ENCODE peak calls at places on chromosomes 1 and 21, in six cellular contexts. I is GM23248; Y is fibroblast of pulmonary artery; G is heart left ventricle; A is naive thymus-derived CD8-positive, alpha-beta T cell; K is right cardiac atrium. E is an unnamed sample.

GRCh38 chr1:7573481-7573880 is 197.6 kb upstream of the VAMP3 start:
- DNase-seq in I (no peak), Y (no peak), G (no peak), A (no peak), K (peak), E (no peak)

GRCh38 chr1:212587304-212588136 is 21.0 kb upstream of the ATF3 start:
- DNase-seq in I (peak), Y (peak), G (no peak), A (no peak), K (no peak), E (peak)

GRCh38 chr21:18951291-18952038 is 547.9 kb upstream of the TMPRSS15 start:
- DNase-seq in I (no peak), Y (peak), G (no peak), A (no peak), K (peak), E (no peak)

GRCh38 chr1:12173631-12174121 is 6.9 kb downstream of the TNFRSF1B start:
- DNase-seq in I (no peak), Y (no peak), G (peak), A (peak), K (peak), E (no peak)

GRCh38 chr1:58884706-58885661 is 101.1 kb upstream of the JUN start:
- DNase-seq in I (no peak), Y (no peak), G (no peak), A (no peak), K (peak), E (no peak)

GRCh38 chr1:158506369-158506987 is 34.5 kb downstream of the OR10R2 start:
- DNase-seq in I (peak), Y (peak), G (peak), A (peak), K (peak), E (no peak)

GRCh38 chr1:66353207-66353606 is 180.7 kb upstream of the SGIP1 start:
- DNase-seq in I (no peak), Y (no peak), G (no peak), A (no peak), K (no peak), E (no peak)

GRCh38 chr1:63350320-63350719 is 17.1 kb upstream of the ALG6 start:
- DNase-seq in I (no peak), Y (no peak), G (no peak), A (no peak), K (no peak), E (no peak)

GRCh38 chr21:36606983-36607325 is 92.0 kb upstream of the SIM2 start:
- DNase-seq in I (no peak), Y (no peak), G (no peak), A (no peak), K (no peak), E (no peak)

GRCh38 chr1:235902638-235903542 is 36.2 kb upstream of the LYST start:
- DNase-seq in I (peak), Y (peak), G (no peak), A (no peak), K (no peak), E (no peak)

GRCh38 chr1:89622895-89623294 is 10.0 kb upstream of the LRRC8C start:
- DNase-seq in I (no peak), Y (peak), G (no peak), A (no peak), K (no peak), E (no peak)

GRCh38 chr1:2502210-2502609 is 24.2 kb downstream of the PANK4 start:
- DNase-seq in I (no peak), Y (no peak), G (no peak), A (no peak), K (no peak), E (no peak)

GRCh38 chr1:198672124-198672523 is 33.3 kb downstream of the PTPRC start:
- DNase-seq in I (peak), Y (peak), G (no peak), A (no peak), K (no peak), E (no peak)

GRCh38 chr1:16367968-16368910 is 1.2 kb downstream of the SZRD1 start:
- DNase-seq in I (peak), Y (peak), G (no peak), A (no peak), K (no peak), E (no peak)

GRCh38 chr1:107559881-107560280 is 405.1 kb downstream of the VAV3 start:
- DNase-seq in I (peak), Y (no peak), G (no peak), A (no peak), K (no peak), E (no peak)

GRCh38 chr1:67832737-67833594 is at the start of gene GNG12:
- DNase-seq in I (peak), Y (peak), G (peak), A (no peak), K (peak), E (no peak)

GRCh38 chr1:172971241-172971640 is 79.5 kb downstream of the TNFSF18 start:
- DNase-seq in I (no peak), Y (no peak), G (no peak), A (no peak), K (no peak), E (no peak)

GRCh38 chr1:45892068-45892785 is 88.8 kb downstream of the MAST2 start:
- DNase-seq in I (peak), Y (peak), G (peak), A (no peak), K (no peak), E (peak)

E was measured in non-pigmented ciliary epithelial cell.